ENCODE peak calls at places on chromosomes 2 and 18, in seven cellular contexts. W is MM.1S; I is HFF-Myc; X is B cell; M is CD8-positive, alpha-beta T cell; L is A549; Y is GM12865. E is an unnamed sample.

GRCh38 chr18:44733069-44733753 is 52.5 kb downstream of the SETBP1 start:
- DNase-seq in W (no peak), I (peak), X (no peak), M (no peak), L (peak), Y (no peak), E (no peak)

GRCh38 chr2:235647836-235648235 is 154.0 kb downstream of the AGAP1 start:
- DNase-seq in W (peak), I (no peak), X (no peak), M (no peak), L (no peak), Y (no peak), E (no peak)

GRCh38 chr2:23404426-23404825 is 19.4 kb downstream of the KLHL29 start:
- DNase-seq in W (no peak), I (peak), X (peak), M (no peak), L (peak), Y (peak), E (peak)

GRCh38 chr2:135913726-135914365 is 37.6 kb upstream of the MCM6 start:
- DNase-seq in W (peak), I (peak), X (no peak), M (peak), L (peak), Y (peak), E (peak)

GRCh38 chr2:189336276-189336975 is 104.8 kb upstream of the WDR75 start:
- DNase-seq in W (no peak), I (no peak), X (no peak), M (no peak), L (no peak), Y (no peak), E (no peak)

GRCh38 chr18:60448487-60449267 is 76.1 kb upstream of the MC4R start:
- DNase-seq in W (no peak), I (no peak), X (no peak), M (no peak), L (no peak), Y (no peak), E (no peak)

GRCh38 chr2:98913916-98914712 is 21.9 kb downstream of the CRACDL start:
- DNase-seq in W (no peak), I (no peak), X (no peak), M (no peak), L (no peak), Y (no peak), E (no peak)

GRCh38 chr2:157301323-157301722 is 24.3 kb downstream of the ERMN start:
- DNase-seq in W (no peak), I (no peak), X (no peak), M (no peak), L (no peak), Y (no peak), E (no peak)

GRCh38 chr2:218438601-218439000 is 19.7 kb downstream of the VIL1 start:
- DNase-seq in W (no peak), I (no peak), X (no peak), M (no peak), L (no peak), Y (no peak), E (no peak)

GRCh38 chr2:134919360-134920210 is 963 bp downstream of the CCNT2 start:
- DNase-seq in W (peak), I (no peak), X (no peak), M (no peak), L (peak), Y (peak), E (peak)

GRCh38 chr2:239275037-239275685 is 125.7 kb downstream of the HDAC4 start:
- DNase-seq in W (no peak), I (peak), X (peak), M (peak), L (peak), Y (peak), E (peak)
- TF ChIP-seq CTCF in W (no peak), I (no peak), X (no peak), M (no peak), L (peak), Y (no peak), E (no peak)

GRCh38 chr18:42030586-42031182 is 75.7 kb downstream of the PIK3C3 start:
- DNase-seq in W (no peak), I (peak), X (no peak), M (no peak), L (peak), Y (peak), E (peak)
- TF ChIP-seq CTCF in W (peak), I (peak), X (no peak), M (no peak), L (peak), Y (peak), E (no peak)

GRCh38 chr2:240298803-240299709 is 136.4 kb upstream of the GPC1 start:
- DNase-seq in W (no peak), I (no peak), X (no peak), M (no peak), L (no peak), Y (no peak), E (no peak)
- TF ChIP-seq CTCF in W (no peak), I (peak), X (no peak), M (no peak), L (no peak), Y (no peak), E (no peak)

DNA sequence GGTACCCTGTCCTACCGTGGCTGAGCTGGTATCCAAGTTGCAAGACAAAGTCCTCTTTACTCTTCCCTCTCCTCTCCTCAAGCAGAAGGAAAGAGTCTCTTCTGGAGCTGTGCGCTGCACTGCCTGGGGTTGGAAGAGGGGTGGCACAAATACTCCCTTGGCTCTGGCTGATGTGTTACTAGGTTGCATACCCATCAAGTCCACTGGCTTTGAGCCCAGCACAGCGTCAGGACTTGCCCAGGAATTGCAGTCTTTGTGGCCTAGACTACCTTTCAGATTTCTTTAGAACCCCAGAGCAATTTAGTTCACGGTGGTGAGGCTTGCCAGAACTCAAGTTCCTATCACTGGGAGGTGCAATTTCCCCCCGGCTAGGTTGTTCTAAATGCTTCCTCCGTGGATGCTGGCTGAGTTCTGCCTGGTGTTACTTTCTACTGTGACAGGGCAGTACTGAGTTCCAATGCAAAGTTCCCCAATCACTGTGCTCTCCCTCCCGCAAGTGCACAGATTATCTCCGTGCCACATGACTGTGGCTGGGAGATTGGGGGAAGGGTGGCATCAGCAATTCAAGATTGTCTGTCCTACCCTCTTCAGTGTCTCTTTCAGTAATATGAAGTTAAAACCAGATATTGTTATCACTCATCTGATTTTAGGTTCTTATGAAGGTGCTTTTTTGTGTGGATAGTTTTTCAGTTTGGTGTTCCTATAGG is 13.4 kb downstream of the MYO3B start:
- DNase-seq in W (no peak), I (no peak), X (no peak), M (no peak), L (no peak), Y (no peak), E (no peak)
- TF ChIP-seq CTCF in W (no peak), I (no peak), X (no peak), M (no peak), L (no peak), Y (no peak), E (no peak)

E was measured in GM20000.